ENCODE peak calls at places on chromosomes 3 and 15, in four cellular contexts. V is HFF-Myc, A is progenitor cell of endocrine pancreas, P is fibroblast of the aortic adventitia. S is an unnamed sample.

GRCh38 chr15:96728591-96728990 is 398.1 kb downstream of the NR2F2 start:
- DNase-seq in V (no peak), A (no peak), P (no peak), S (no peak)

GRCh38 chr3:143443851-143444331 is 324.3 kb downstream of the CHST2 start:
- DNase-seq in V (peak), A (no peak), P (peak), S (no peak)

GRCh38 chr3:176785207-176785606 is 412.1 kb downstream of the TBL1XR1 start:
- DNase-seq in V (peak), A (no peak), P (no peak), S (no peak)

GRCh38 chr3:63585927-63586326 is 66.5 kb upstream of the SNTN start:
- DNase-seq in V (no peak), A (no peak), P (no peak), S (no peak)

GRCh38 chr3:23726811-23727548 is 78.8 kb upstream of the UBE2E1 start:
- DNase-seq in V (no peak), A (no peak), P (no peak), S (no peak)

GRCh38 chr15:80250614-80251504 is 1.2 kb downstream of the CTXND1 start:
- DNase-seq in V (no peak), A (no peak), P (no peak), S (no peak)

GRCh38 chr15:58303236-58303635 is 128.6 kb upstream of the LIPC start:
- DNase-seq in V (no peak), A (no peak), P (no peak), S (no peak)

GRCh38 chr3:46675843-46676567 is 17.5 kb downstream of the ALS2CL start:
- DNase-seq in V (no peak), A (no peak), P (peak), S (no peak)

GRCh38 chr3:170267793-170268192 is 45.6 kb downstream of the PRKCI start:
- DNase-seq in V (no peak), A (no peak), P (no peak), S (no peak)

GRCh38 chr3:197792019-197792647 is 1.1 kb downstream of the LRCH3 start:
- DNase-seq in V (no peak), A (no peak), P (peak), S (no peak)

GRCh38 chr3:73214846-73215245 is 153.4 kb downstream of the EBLN2 start:
- DNase-seq in V (no peak), A (no peak), P (peak), S (no peak)

GRCh38 chr15:47289667-47290066 is 427.6 kb upstream of the SEMA6D start:
- DNase-seq in V (no peak), A (no peak), P (no peak), S (no peak)

GRCh38 chr15:42349178-42349577 is 10.1 kb upstream of the CAPN3 start:
- DNase-seq in V (no peak), A (no peak), P (peak), S (no peak)

GRCh38 chr3:72143322-72143721 is 358.4 kb upstream of the PROK2 start:
- DNase-seq in V (no peak), A (no peak), P (peak), S (no peak)

GRCh38 chr3:186502138-186502941 is 41.8 kb downstream of the CRYGS start:
- DNase-seq in V (no peak), A (no peak), P (no peak), S (no peak)

GRCh38 chr15:36841154-36841553 is 259.2 kb downstream of the MEIS2 start:
- DNase-seq in V (no peak), A (no peak), P (no peak), S (no peak)

GRCh38 chr15:36843822-36844221 is 256.5 kb downstream of the MEIS2 start:
- DNase-seq in V (no peak), A (no peak), P (no peak), S (no peak)

GRCh38 chr15:36845270-36845669 is 255.1 kb downstream of the MEIS2 start:
- DNase-seq in V (no peak), A (no peak), P (no peak), S (no peak)

DNA sequence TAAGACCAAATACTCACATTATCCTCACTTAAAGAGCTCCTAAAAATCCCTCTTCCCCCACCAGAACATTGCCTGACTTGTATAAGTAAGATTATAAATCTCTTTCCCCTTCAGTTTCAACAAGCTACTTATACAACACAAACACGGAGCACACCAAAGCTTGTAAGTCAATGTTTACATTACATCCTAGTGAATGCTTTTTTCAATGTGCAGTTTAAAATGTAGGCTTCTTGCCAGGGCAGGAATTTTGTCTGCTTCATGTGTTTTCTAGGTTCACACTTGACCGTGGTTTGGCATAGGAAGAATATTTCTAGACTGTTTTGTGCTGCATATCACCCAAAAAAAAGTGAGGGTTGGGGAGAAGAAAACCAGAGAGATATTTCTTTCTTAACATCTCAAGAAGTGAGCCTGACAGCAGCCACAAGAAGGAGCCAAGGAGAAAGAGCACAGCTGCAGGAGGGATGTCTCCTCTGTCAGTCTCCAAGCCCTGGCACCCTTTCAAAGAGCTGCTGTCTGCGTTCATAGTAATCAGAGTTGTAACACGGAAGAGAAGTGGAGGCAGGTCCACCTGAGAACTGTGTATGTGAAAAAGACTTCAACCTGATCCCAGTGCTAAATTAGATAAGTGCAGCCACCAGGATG is 255.8 kb downstream of the MEIS2 start:
- DNase-seq in V (no peak), A (no peak), P (peak), S (no peak)
- TF ChIP-seq CTCF in V (no peak), A (no peak), P (no peak), S (no peak)

GRCh38 chr3:160163259-160163878 is 61.9 kb upstream of the C3orf80 start:
- DNase-seq in V (no peak), A (no peak), P (peak), S (peak)
- TF ChIP-seq CTCF in V (peak), A (peak), P (peak), S (peak)

DNA sequence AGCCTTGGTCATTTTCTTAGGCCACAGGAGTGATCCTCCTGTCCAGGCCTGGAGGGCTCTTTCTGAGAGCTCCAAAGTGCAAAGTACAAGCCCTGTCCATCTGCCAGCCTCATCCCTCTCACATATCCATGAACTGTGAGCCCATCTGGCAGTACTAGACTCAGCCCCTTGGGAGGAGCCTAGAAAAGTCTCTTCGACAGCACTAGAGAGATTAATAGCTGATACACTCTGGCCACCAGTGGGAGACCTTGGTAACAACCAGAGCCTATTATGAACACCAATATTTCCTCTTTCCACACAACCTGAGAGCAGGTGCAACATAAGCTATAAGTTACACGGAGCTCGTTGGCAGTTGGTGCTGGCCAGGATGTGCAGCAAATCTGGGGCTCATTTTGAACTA is 59.5 kb upstream of the DCLK3 start:
- DNase-seq in V (no peak), A (no peak), P (no peak), S (no peak)
- TF ChIP-seq CTCF in V (no peak), A (no peak), P (no peak), S (no peak)

DNA sequence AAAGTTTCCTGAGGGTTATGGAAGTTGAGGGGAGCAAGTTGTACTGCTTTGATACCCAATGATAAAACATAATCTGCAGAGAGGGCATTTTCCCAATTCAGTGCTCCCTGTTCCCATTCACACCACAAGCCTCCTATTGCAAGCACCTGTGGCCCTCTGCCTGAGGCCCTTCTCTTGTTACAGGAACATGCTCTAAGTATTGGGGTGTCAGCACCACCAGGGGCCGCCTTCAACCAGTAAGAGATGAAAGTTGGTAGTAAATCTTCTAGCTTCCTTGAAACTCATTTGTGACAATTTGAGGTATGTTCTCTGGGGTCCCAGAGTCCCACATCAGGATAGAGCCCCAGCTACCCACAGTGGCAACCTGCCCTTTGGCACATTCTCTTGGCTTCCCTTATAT is 265.4 kb upstream of the ARHGEF26 start:
- DNase-seq in V (no peak), A (no peak), P (no peak), S (no peak)
- TF ChIP-seq CTCF in V (no peak), A (no peak), P (no peak), S (peak)

DNA sequence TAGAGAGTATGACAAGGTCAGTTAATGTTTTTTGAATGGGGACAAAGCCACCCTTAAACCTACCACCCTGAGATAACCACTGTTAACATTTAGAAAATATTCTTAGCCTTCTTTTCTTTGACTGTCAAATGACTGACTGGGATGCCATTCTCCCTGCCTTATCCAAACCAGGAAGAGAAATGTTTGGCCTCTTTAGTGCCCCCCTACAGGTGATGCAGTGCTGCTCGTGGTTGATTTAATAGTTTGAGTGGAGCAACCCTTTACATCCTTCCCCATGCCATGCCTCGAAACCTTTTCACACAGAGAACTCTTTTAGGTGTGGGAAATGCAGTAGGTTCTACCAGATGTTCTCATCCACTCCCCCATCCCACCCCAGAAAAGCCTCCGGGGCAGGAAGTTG is 38.7 kb upstream of the UMPS start:
- DNase-seq in V (no peak), A (no peak), P (no peak), S (no peak)
- TF ChIP-seq CTCF in V (no peak), A (no peak), P (no peak), S (no peak)

DNA sequence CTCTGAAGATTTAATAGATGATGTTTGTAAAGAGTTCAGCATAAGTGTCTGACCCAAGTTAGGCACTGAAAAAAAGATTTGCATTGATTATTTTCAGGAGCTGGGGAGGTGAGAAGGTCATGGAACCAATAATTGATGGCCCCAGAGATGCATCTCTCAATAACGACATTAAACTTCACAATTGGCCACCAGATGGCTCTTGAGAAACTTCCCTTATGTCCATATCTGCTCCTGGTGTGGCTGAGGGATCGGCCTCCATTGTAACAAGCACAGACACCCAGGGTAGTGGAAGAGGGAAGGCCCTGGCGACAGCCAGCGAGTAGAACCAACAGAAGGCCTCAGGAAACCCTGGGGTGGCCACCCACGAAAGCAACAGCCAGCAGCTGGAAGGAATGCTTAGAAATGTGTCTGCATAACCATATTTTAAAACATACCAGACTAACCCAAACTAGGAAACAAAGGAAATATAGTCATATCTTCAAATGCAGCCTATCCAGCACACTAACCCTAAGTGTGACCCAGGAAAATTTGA is 536.7 kb downstream of the SOX2 start:
- DNase-seq in V (no peak), A (no peak), P (no peak), S (peak)
- TF ChIP-seq CTCF in V (no peak), A (peak), P (no peak), S (no peak)

S was measured in GM10248.